ENCODE peak calls at places on chromosome 21, in nine cellular contexts. One of them, this sample, is unnamed.
A peak's percentile ranks its signal among the peaks of the same experiment; 100 is the strongest.

GRCh38 chr21:46125846-46126301 is 28.0 kb downstream of the COL6A2 start:
- DNase-seq in ascending aorta: peak; percentile 60
- DNase-seq in C1 segment of cervical spinal cord: no peak
- DNase-seq in WTC11: peak; percentile 5
- DNase-seq in GDM1: no peak
- DNase-seq in hepatic stellate cell: no peak
- DNase-seq in NCI-H1930: no peak
- DNase-seq in omental fat pad: peak; percentile 16
- DNase-seq in GF-D8: no peak
- DNase-seq in this sample: no peak

GRCh38 chr21:35527358-35527757 is 478.3 kb upstream of the RUNX1 start:
- DNase-seq in GF-D8: no peak
- DNase-seq in ascending aorta: no peak
- DNase-seq in GDM1: no peak
- DNase-seq in C1 segment of cervical spinal cord: no peak
- DNase-seq in hepatic stellate cell: no peak
- DNase-seq in NCI-H1930: no peak
- DNase-seq in omental fat pad: no peak
- DNase-seq in WTC11: no peak
- DNase-seq in this sample: no peak

GRCh38 chr21:35602811-35603210 is 457.5 kb downstream of the SETD4 start:
- DNase-seq in GDM1: no peak
- DNase-seq in WTC11: no peak
- DNase-seq in NCI-H1930: no peak
- DNase-seq in omental fat pad: no peak
- DNase-seq in C1 segment of cervical spinal cord: no peak
- DNase-seq in ascending aorta: no peak
- DNase-seq in hepatic stellate cell: no peak
- DNase-seq in GF-D8: no peak
- DNase-seq in this sample: peak; percentile 49

GRCh38 chr21:36211660-36212512 is 55.3 kb downstream of the DOP1B start:
- DNase-seq in GDM1: no peak
- DNase-seq in WTC11: no peak
- DNase-seq in omental fat pad: no peak
- DNase-seq in C1 segment of cervical spinal cord: no peak
- DNase-seq in GF-D8: no peak
- DNase-seq in ascending aorta: no peak
- DNase-seq in NCI-H1930: no peak
- DNase-seq in hepatic stellate cell: peak; percentile 91
- DNase-seq in this sample: no peak

GRCh38 chr21:44300262-44300959 is 558 bp downstream of the PFKL start:
- DNase-seq in C1 segment of cervical spinal cord: no peak
- DNase-seq in ascending aorta: peak; percentile 85
- DNase-seq in WTC11: peak; percentile 42
- DNase-seq in GF-D8: peak; percentile 14
- DNase-seq in omental fat pad: no peak
- DNase-seq in GDM1: peak; percentile 37
- DNase-seq in NCI-H1930: no peak
- DNase-seq in hepatic stellate cell: peak; percentile 90
- DNase-seq in this sample: peak; percentile 90

GRCh38 chr21:42858185-42858847 is 21.0 kb downstream of the WDR4 start:
- DNase-seq in ascending aorta: no peak
- DNase-seq in GF-D8: no peak
- DNase-seq in NCI-H1930: no peak
- DNase-seq in GDM1: no peak
- DNase-seq in hepatic stellate cell: no peak
- DNase-seq in C1 segment of cervical spinal cord: no peak
- DNase-seq in omental fat pad: no peak
- DNase-seq in WTC11: no peak
- DNase-seq in this sample: peak; percentile 53

GRCh38 chr21:34644815-34645214 is 24.0 kb upstream of the CLIC6 start:
- DNase-seq in omental fat pad: no peak
- DNase-seq in NCI-H1930: no peak
- DNase-seq in WTC11: no peak
- DNase-seq in GDM1: no peak
- DNase-seq in ascending aorta: no peak
- DNase-seq in GF-D8: no peak
- DNase-seq in hepatic stellate cell: no peak
- DNase-seq in C1 segment of cervical spinal cord: no peak
- DNase-seq in this sample: no peak

GRCh38 chr21:31658053-31658452 is 1.4 kb upstream of the SOD1 start:
- DNase-seq in GF-D8: no peak
- DNase-seq in ascending aorta: no peak
- DNase-seq in WTC11: no peak
- DNase-seq in NCI-H1930: no peak
- DNase-seq in omental fat pad: no peak
- DNase-seq in GDM1: no peak
- DNase-seq in hepatic stellate cell: no peak
- DNase-seq in C1 segment of cervical spinal cord: no peak
- DNase-seq in this sample: no peak

This sample was measured in Right ventricle myocardium inferior.